ENCODE peak calls at places on chromosomes 16 and 17, in four cellular contexts. D is H1, G is HepG2, M is GM12878. C is an unnamed sample.

GRCh38 chr16:56711862-56712261 is 18.1 kb upstream of the NUP93 start:
- DNase-seq in M (no peak), D (no peak), G (no peak), C (no peak)

GRCh38 chr17:78117027-78117981 is 11.3 kb downstream of the TMC6 start:
- DNase-seq in G (no peak), D (peak), M (no peak), C (no peak)

GRCh38 chr17:82021728-82022309 is 859 bp downstream of the CENPX start:
- DNase-seq in G (no peak), D (no peak), M (no peak), C (no peak)

GRCh38 chr16:84471966-84472365 is 32.5 kb downstream of the MEAK7 start:
- DNase-seq in M (no peak), G (no peak), D (no peak), C (no peak)

GRCh38 chr17:61323696-61324539 is 75.7 kb upstream of the TBX2 start:
- DNase-seq in G (no peak), D (no peak), M (no peak), C (no peak)

GRCh38 chr17:61583242-61583641 is 7.8 kb downstream of the NACA2 start:
- DNase-seq in G (peak), D (no peak), M (no peak), C (no peak)

GRCh38 chr17:82965371-82965770 is 114.0 kb upstream of the METRNL start:
- DNase-seq in M (no peak), D (no peak), G (no peak), C (no peak)

GRCh38 chr16:50202926-50203624 is 50.0 kb downstream of the TENT4B start:
- DNase-seq in D (no peak), M (no peak), G (peak), C (no peak)

GRCh38 chr17:1521067-1521466 is 4.7 kb upstream of the INPP5K start:
- DNase-seq in D (no peak), G (no peak), M (no peak), C (no peak)

GRCh38 chr17:19383681-19384470 is 3.1 kb downstream of the MFAP4 start:
- DNase-seq in G (no peak), D (no peak), M (no peak), C (no peak)

GRCh38 chr17:32503251-32504165 is 16.7 kb downstream of the CDK5R1 start:
- DNase-seq in G (no peak), D (no peak), M (peak), C (no peak)

GRCh38 chr17:56982312-56982711 is 4.4 kb downstream of the SCPEP1 start:
- DNase-seq in D (no peak), M (no peak), G (no peak), C (no peak)

GRCh38 chr17:82570282-82570681 is 50.8 kb downstream of the FOXK2 start:
- DNase-seq in G (no peak), M (no peak), D (no peak), C (no peak)

GRCh38 chr17:80367510-80367909 is 47.5 kb upstream of the ENDOV start:
- DNase-seq in D (no peak), M (no peak), G (no peak), C (no peak)

GRCh38 chr16:87369796-87370719 is 13.5 kb downstream of the FBXO31 start:
- DNase-seq in M (no peak), D (no peak), G (no peak), C (no peak)

GRCh38 chr16:2033057-2033911 is 6.6 kb downstream of the NHERF2 start:
- DNase-seq in G (peak), D (peak), M (no peak), C (no peak)

GRCh38 chr16:74740795-74741304 is 33.8 kb downstream of the FA2H start:
- DNase-seq in G (no peak), D (no peak), M (no peak), C (no peak)

GRCh38 chr16:13672196-13672595 is 247.8 kb upstream of the ERCC4 start:
- DNase-seq in M (no peak), G (peak), D (no peak), C (no peak)

GRCh38 chr16:9821970-9822369 is 360.3 kb downstream of the GRIN2A start:
- DNase-seq in G (no peak), M (no peak), D (no peak), C (no peak)

GRCh38 chr17:81957691-81958432 is 3.1 kb downstream of the NOTUM start:
- DNase-seq in G (no peak), M (no peak), D (no peak), C (no peak)

GRCh38 chr17:57257911-57258885 is 1.9 kb downstream of the MSI2 start:
- DNase-seq in G (peak), M (no peak), D (peak), C (no peak)

GRCh38 chr17:38727661-38728220 is 2.4 kb upstream of the CISD3 start:
- DNase-seq in G (no peak), M (no peak), D (no peak), C (no peak)

GRCh38 chr17:7011415-7011814 is 1.0 kb upstream of the RNASEK start:
- DNase-seq in G (no peak), D (no peak), M (no peak), C (no peak)

GRCh38 chr17:65627892-65628622 is 66.6 kb upstream of the AXIN2 start:
- DNase-seq in G (peak), D (no peak), M (no peak), C (no peak)

GRCh38 chr17:77684803-77685580 is 273.5 kb upstream of the TNRC6C start:
- DNase-seq in M (no peak), G (no peak), D (no peak), C (no peak)

GRCh38 chr16:70380205-70380918 is 33.7 kb downstream of the DDX19A start:
- DNase-seq in G (peak), M (no peak), D (peak), C (peak)

GRCh38 chr16:50386139-50386538 is 17.4 kb upstream of the BRD7 start:
- DNase-seq in M (no peak), G (no peak), D (no peak), C (no peak)

GRCh38 chr16:1613728-1614225 is 1.6 kb downstream of the CRAMP1 start:
- DNase-seq in M (no peak), G (no peak), D (no peak), C (no peak)

GRCh38 chr17:41959336-41960095 is 7.1 kb upstream of the CNP start:
- DNase-seq in G (peak), D (peak), M (no peak), C (no peak)

GRCh38 chr17:67280279-67280678 is 35.3 kb upstream of the HELZ start:
- DNase-seq in D (no peak), M (no peak), G (peak), C (no peak)
- H3K9ac ChIP-seq in D (no peak), M (no peak), G (peak), C (no peak)

GRCh38 chr17:37725601-37726146 is 19.2 kb downstream of the HNF1B start:
- DNase-seq in D (no peak), M (no peak), G (no peak), C (no peak)
- TF ChIP-seq SUZ12 in D (no peak), M (no peak), G (no peak), C (no peak)

GRCh38 chr16:76164970-76165558 is 112.1 kb upstream of the CNTNAP4 start:
- DNase-seq in D (no peak), G (no peak), M (peak), C (no peak)
- H3K9ac ChIP-seq in D (no peak), G (no peak), M (no peak), C (no peak)

GRCh38 chr16:25174285-25174684 is 42.5 kb upstream of the AQP8 start:
- DNase-seq in D (no peak), G (no peak), M (no peak), C (no peak)

GRCh38 chr16:25177512-25177830 is 39.3 kb upstream of the AQP8 start:
- DNase-seq in G (peak), M (no peak), D (no peak), C (no peak)

GRCh38 chr16:25176136-25176535 is 40.6 kb upstream of the AQP8 start:
- DNase-seq in M (no peak), G (no peak), D (no peak), C (no peak)

GRCh38 chr16:25172831-25173230 is 43.9 kb upstream of the AQP8 start:
- DNase-seq in D (no peak), G (no peak), M (no peak), C (no peak)

DNA sequence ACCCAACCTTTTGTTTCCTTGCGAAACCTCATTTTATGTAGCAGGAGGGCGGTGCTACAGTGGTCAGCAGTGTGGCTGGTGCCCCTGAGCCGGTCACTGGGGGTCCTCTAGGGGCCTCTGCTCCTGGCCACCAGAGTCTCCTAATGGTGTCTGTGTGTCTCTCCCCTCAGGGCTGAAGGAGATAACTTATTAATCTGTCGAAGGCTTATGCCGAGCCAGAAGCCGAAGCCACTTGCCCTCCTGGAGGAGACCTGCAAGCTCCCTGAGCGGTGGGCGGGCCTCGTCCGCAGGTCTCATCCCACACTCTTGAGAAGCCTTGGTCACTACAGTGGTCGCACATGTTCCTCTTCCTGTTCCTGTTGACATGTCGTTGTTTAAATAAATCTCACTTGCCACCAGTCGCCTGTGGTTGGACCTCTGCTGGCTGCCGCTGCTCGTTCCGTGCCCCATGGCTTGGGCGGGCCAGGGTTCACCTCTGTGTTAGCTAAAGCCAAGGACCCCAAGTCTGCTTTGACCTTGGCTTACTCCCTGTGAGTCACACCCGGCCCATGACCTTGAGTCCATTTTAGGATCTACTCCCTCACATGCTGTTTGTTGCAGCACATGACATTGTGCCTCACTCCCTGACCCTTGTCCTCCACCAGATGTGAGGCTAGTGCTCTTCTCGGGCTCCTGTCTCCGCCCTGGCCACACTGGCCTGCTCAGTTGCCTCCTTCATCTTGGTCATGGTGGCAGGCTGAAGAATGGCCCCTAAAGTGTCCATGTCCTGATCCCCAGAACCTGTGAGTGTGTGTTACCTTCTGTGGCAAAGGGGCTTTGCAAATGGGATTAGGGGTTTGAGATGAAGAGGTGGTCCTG is 38.7 kb upstream of the AQP8 start:
- DNase-seq in M (no peak), G (peak), D (no peak), C (no peak)
- TF ChIP-seq SUZ12 in M (no peak), G (no peak), D (no peak), C (no peak)

GRCh38 chr16:67156146-67156844 is 3.4 kb downstream of the TRADD start:
- DNase-seq in D (no peak), G (no peak), M (no peak), C (no peak)

GRCh38 chr16:67157106-67157748 is 2.5 kb downstream of the TRADD start:
- DNase-seq in M (no peak), D (no peak), G (no peak), C (no peak)

GRCh38 chr16:67161595-67162058 is 1.9 kb downstream of the FBXL8 start:
- DNase-seq in G (no peak), M (no peak), D (peak), C (no peak)

GRCh38 chr16:67157892-67158635 is 1.6 kb downstream of the TRADD start:
- DNase-seq in D (no peak), G (no peak), M (no peak), C (no peak)

DNA sequence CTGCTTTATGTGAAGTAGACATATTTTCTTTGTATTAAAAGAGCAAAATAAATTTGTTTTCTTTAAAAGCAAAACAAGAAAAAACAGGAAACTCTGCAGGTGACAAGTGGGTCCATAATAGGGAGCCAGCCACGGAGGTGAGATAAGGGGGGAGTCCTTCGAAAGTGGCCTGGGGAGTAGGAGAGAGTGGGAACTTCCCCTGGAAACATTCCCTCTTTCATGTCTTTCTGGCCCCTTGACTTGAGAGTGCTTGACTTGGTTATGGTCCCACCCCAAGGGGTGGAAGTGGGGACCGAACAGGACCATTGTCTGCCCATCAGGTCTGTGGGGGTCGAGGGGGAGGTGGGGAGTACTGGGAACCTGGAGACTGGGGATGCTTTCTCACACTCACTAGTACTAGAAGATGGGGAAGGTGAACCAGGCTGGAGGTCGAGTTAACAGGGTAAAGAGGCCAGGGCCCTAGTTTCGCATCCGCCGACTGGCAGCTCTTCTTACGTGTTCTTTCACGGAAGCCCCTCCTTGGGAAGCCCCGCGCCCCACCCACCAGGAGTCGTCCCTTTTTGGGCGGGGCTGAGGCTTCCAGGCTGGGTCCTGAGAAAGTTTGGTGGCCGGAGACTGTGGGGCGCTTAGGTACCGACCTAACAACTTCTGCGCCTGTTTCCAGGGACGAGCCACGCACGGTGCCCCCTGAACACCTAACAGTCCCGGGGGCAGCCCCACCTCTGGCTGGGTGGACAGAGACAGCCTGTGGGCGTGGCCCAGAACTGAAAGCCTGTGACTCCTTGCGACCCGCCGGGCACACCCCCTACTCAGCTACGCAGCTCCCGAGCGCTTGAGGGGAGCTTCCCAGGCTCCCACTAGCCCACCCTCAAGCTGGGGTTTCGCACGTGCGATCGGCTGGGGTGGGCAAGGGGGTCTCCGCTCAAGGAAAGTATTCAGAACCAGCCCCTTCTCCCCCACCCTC is 790 bp downstream of the TRADD start:
- DNase-seq in D (peak), M (peak), G (peak), C (no peak)
- H3K9ac ChIP-seq in D (no peak), M (peak), G (peak), C (peak)

GRCh38 chr17:47287639-47288038 is 34.0 kb downstream of the ITGB3 start:
- DNase-seq in D (no peak), M (no peak), G (no peak), C (no peak)
- TF ChIP-seq SUZ12 in D (no peak), M (no peak), G (no peak), C (no peak)

DNA sequence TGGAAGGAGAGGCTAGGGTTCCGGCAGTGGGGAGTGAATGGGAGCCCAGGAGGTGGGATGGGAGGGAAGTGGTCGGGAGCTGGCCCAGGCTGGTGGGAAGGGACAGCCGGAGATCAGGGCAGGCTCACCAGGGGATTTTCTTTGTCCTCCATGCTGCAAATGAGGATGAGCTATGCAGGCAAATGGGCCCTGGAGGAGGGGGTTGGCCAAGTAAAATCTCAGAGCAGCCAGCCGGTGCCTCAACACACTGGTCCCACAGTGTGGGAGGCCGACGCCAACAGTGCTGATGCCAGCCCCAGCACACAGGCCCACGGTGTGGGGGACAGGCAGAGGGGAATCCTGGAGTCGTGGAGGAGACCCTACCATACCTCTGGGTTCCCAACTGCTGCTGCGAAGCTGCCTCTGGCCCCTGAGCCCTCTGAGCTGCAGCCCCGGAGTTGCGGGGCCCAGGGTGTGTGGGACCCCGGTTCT is 4.0 kb upstream of the NDRG4 start:
- DNase-seq in G (no peak), D (no peak), M (no peak), C (no peak)
- H3K9ac ChIP-seq in G (no peak), D (peak), M (no peak), C (peak)

DNA sequence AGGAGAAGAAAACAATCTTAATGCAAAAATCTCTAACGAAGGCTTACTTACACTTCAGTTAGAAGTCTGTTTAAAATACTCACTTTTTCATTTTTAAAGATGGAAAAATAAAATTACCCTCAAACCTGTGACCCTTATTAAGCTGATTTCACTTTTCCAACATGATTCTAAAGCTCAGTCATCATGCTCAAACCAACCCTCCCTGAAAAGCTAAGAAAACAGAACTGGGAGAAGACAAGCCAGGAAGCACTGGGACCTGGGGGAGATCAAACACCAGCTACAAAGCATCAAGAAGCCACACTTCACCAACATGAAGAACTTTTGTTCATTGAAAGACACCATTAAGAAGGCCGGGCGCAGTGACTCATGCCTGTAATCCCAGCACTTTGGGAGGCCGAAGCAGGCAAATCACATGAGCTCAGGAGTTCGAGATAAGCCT is 88.8 kb downstream of the LITAF start:
- DNase-seq in M (no peak), D (no peak), G (peak), C (no peak)
- TF ChIP-seq SUZ12 in M (no peak), D (no peak), G (no peak), C (no peak)

DNA sequence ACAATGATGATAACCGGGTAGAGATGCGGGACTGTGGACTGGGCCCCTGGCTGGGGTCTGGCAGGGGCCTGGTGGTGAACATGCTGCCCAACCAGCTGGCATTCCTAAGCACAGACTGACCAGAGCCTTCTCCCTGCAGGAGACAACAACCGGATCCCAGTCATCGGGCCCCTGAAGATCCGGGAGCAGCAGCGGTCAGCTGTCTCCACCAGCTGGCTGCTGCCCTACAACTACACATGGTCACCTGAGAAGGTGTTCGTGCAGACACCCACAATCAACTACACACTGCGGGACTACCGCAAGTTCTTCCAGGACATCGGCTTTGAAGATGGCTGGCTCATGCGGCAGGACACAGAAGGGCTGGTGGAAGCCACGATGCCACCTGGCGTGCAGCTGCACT is 5.3 kb upstream of the SLC7A6 start:
- DNase-seq in G (no peak), M (no peak), D (no peak), C (no peak)
- H3K9ac ChIP-seq in G (no peak), M (no peak), D (no peak), C (no peak)

C was measured in NT2/D1.